ENCODE peak calls at places on chromosomes 2 and 18, in five cellular contexts. G is mesenchymal stem cell, H is IMR-90, W is neuronal stem cell, K is H1. V is an unnamed sample.
A peak's percentile ranks its signal among the peaks of the same experiment; 100 is the strongest.

GRCh38 chr2:219486424-219486959 is 12.2 kb upstream of the GMPPA start:
- DNase-seq in W (no peak), H (no peak), G (no peak), K (no peak), V (peak; percentile 83)

GRCh38 chr2:207926133-207927076 is 98.9 kb downstream of the PLEKHM3 start:
- DNase-seq in K (no peak), H (peak; percentile 85), G (peak; percentile 94), W (no peak), V (no peak)

GRCh38 chr2:64650722-64651338 is 2.9 kb downstream of the SERTAD2 start:
- DNase-seq in W (no peak), K (no peak), G (no peak), H (no peak), V (no peak)

GRCh38 chr2:72148975-72149555 is 1.4 kb upstream of the CYP26B1 start:
- DNase-seq in W (peak; percentile 47), G (peak; percentile 26), H (peak; percentile 10), K (no peak), V (peak; percentile 63)

GRCh38 chr2:36338827-36339145 is 16.8 kb upstream of the CRIM1 start:
- DNase-seq in W (no peak), G (peak; percentile 55), H (peak; percentile 59), K (no peak), V (no peak)

GRCh38 chr18:52288403-52289004 is 51.5 kb upstream of the DCC start:
- DNase-seq in W (peak; percentile 27), K (peak; percentile 33), H (no peak), G (no peak), V (peak; percentile 63)

GRCh38 chr2:71940695-71941094 is 207.0 kb downstream of the CYP26B1 start:
- DNase-seq in K (no peak), W (no peak), H (no peak), G (no peak), V (no peak)

GRCh38 chr2:149307014-149307413 is 23.4 kb upstream of the LYPD6 start:
- DNase-seq in G (peak; percentile 49), K (no peak), H (no peak), W (no peak), V (no peak)

GRCh38 chr2:224778474-224778877 is 62.3 kb upstream of the CCDC195 start:
- DNase-seq in H (peak; percentile 60), G (peak; percentile 68), K (peak; percentile 9), W (peak; percentile 62), V (peak; percentile 37)
- H2BK5ac ChIP-seq in H (no peak overlapping the region), G (no peak overlapping the region), K (no peak overlapping the region), W (no peak overlapping the region), V (no peak overlapping the region)

GRCh38 chr2:46643951-46644350 is 164.6 kb downstream of the TMEM247 start:
- DNase-seq in K (no peak), H (peak; percentile 64), G (peak; percentile 24), W (no peak), V (no peak)

GRCh38 chr2:46643493-46643892 is 164.1 kb downstream of the TMEM247 start:
- DNase-seq in K (no peak), W (no peak), H (no peak), G (no peak), V (no peak)

GRCh38 chr2:46647041-46647440 is 167.7 kb downstream of the TMEM247 start:
- DNase-seq in W (no peak), K (no peak), H (no peak), G (no peak), V (no peak)

GRCh38 chr2:46644690-46645385 is 165.5 kb downstream of the TMEM247 start:
- DNase-seq in K (no peak), W (no peak), H (peak; percentile 79), G (peak; percentile 32), V (no peak)

GRCh38 chr2:46645681-46646162 is 166.4 kb downstream of the TMEM247 start:
- DNase-seq in W (no peak), H (peak; percentile 93), K (no peak), G (peak; percentile 87), V (no peak)
- H3K14ac ChIP-seq in W (no peak overlapping the region), H (peak overlapping the region; percentile 100), K (no peak overlapping the region), G (no peak overlapping the region), V (no peak overlapping the region)

GRCh38 chr2:144451443-144451842 is 68.5 kb downstream of the ZEB2 start:
- DNase-seq in H (no peak), K (no peak), W (no peak), G (no peak), V (no peak)
- H2BK15ac ChIP-seq in H (no peak overlapping the region), K (no peak overlapping the region), W (no peak overlapping the region), G (no peak overlapping the region), V (no peak overlapping the region)

GRCh38 chr2:240250150-240250984 is 109.9 kb upstream of the OTOS start:
- DNase-seq in K (no peak), H (no peak), W (no peak), G (no peak), V (peak; percentile 71)
- H2BK5ac ChIP-seq in K (no peak overlapping the region), H (peak overlapping the region; percentile 22), W (peak overlapping the region; percentile 33), G (no peak overlapping the region), V (no peak overlapping the region)

GRCh38 chr2:12202301-12202700 is 455.9 kb downstream of the LPIN1 start:
- DNase-seq in G (peak; percentile 36), W (no peak), K (no peak), H (peak; percentile 47), V (no peak)
- H3K14ac ChIP-seq in G (no peak overlapping the region), W (no peak overlapping the region), K (no peak overlapping the region), H (peak overlapping the region; percentile 53), V (no peak overlapping the region)

V was measured in H9.